ENCODE peak calls at places on chromosomes 3 and 15, in nine cellular contexts. Q is stomach, R is HepG2, D is A549, L is transverse colon, G is suprapubic skin, A is esophagus muscularis mucosa, B is tibial nerve, F is ovary. H is an unnamed sample.

GRCh38 chr3:55481067-55481917 is 5.8 kb downstream of the WNT5A start:
- DNase-seq in A (no peak), D (no peak), G (no peak), R (no peak), F (peak; percentile 70), L (no peak), B (no peak), Q (no peak), H (peak; percentile 85)

GRCh38 chr3:184078851-184079250 is 18.0 kb upstream of the HTR3E start:
- DNase-seq in A (no peak), B (no peak), F (no peak), L (no peak), Q (no peak), G (no peak), R (no peak), D (no peak), H (no peak)

GRCh38 chr15:90948506-90948905 is 6.2 kb upstream of the RCCD1 start:
- DNase-seq in L (no peak), R (no peak), D (no peak), Q (no peak), A (no peak), F (no peak), B (no peak), G (no peak), H (no peak)

GRCh38 chr15:37973856-37974255 is 39.4 kb downstream of the TMCO5A start:
- DNase-seq in F (no peak), G (no peak), B (no peak), L (no peak), Q (no peak), R (no peak), A (no peak), D (no peak), H (no peak)

GRCh38 chr15:71776304-71776703 is 34.0 kb upstream of the NR2E3 start:
- DNase-seq in L (no peak), Q (no peak), R (no peak), G (no peak), A (no peak), D (no peak), B (no peak), F (no peak), H (no peak)

GRCh38 chr3:30646181-30646876 is 39.9 kb downstream of the TGFBR2 start:
- DNase-seq in Q (no peak), D (no peak), B (no peak), F (no peak), L (no peak), R (no peak), A (no peak), G (no peak), H (no peak)

GRCh38 chr15:23759964-23760363 is 72.9 kb upstream of the NDN start:
- DNase-seq in B (no peak), Q (no peak), G (no peak), A (peak; percentile 37), L (no peak), D (peak; percentile 8), R (no peak), F (no peak), H (no peak)

GRCh38 chr3:94098487-94098886 is 35.6 kb downstream of the NSUN3 start:
- DNase-seq in Q (no peak), D (no peak), G (no peak), F (no peak), A (no peak), B (no peak), L (no peak), R (no peak), H (peak; percentile 35)

GRCh38 chr3:182814419-182815160 is 21.3 kb downstream of the ATP11B start:
- DNase-seq in A (no peak), F (no peak), G (no peak), L (no peak), D (no peak), B (no peak), R (no peak), Q (no peak), H (no peak)

GRCh38 chr3:194130807-194131589 is 5.0 kb upstream of the HES1 start:
- DNase-seq in G (no peak), F (no peak), Q (peak; percentile 70), B (no peak), R (peak; percentile 94), A (no peak), D (peak; percentile 74), L (peak; percentile 62), H (peak; percentile 41)

GRCh38 chr3:66661628-66662027 is 160.8 kb upstream of the LRIG1 start:
- DNase-seq in B (no peak), L (no peak), D (no peak), F (no peak), R (no peak), Q (no peak), G (no peak), A (no peak), H (no peak)
- TF ChIP-seq CTCF in B (no peak), L (no peak), D (no peak), F (no peak), R (no peak), Q (no peak), G (no peak), A (no peak), H (no peak)

GRCh38 chr3:142148871-142149860 is at the start of gene TFDP2:
- DNase-seq in F (peak; percentile 93), R (peak; percentile 78), Q (peak; percentile 91), L (peak; percentile 92), A (peak; percentile 95), G (peak; percentile 95), D (peak; percentile 89), B (peak; percentile 86), H (peak; percentile 92)
- TF ChIP-seq POLR2A in F (peak; percentile 64), R (peak; percentile 72), Q (peak; percentile 38), L (peak; percentile 76), A (no peak), G (no peak), D (no peak), B (peak; percentile 86), H (peak; percentile 69)

GRCh38 chr15:65246026-65246714 is 34.9 kb upstream of the CILP start:
- DNase-seq in D (no peak), R (no peak), Q (no peak), B (no peak), G (no peak), A (no peak), F (no peak), L (no peak), H (no peak)

GRCh38 chr15:65248506-65248905 is 37.2 kb upstream of the CILP start:
- DNase-seq in G (no peak), A (no peak), F (no peak), D (no peak), R (no peak), B (no peak), L (no peak), Q (no peak), H (no peak)

GRCh38 chr15:65244638-65245037 is 33.4 kb upstream of the CILP start:
- DNase-seq in D (no peak), B (no peak), L (no peak), F (no peak), R (no peak), A (no peak), G (no peak), Q (no peak), H (no peak)

GRCh38 chr15:65246939-65247338 is 35.7 kb upstream of the CILP start:
- DNase-seq in G (no peak), F (no peak), D (no peak), A (no peak), B (no peak), R (no peak), Q (no peak), L (no peak), H (no peak)

DNA sequence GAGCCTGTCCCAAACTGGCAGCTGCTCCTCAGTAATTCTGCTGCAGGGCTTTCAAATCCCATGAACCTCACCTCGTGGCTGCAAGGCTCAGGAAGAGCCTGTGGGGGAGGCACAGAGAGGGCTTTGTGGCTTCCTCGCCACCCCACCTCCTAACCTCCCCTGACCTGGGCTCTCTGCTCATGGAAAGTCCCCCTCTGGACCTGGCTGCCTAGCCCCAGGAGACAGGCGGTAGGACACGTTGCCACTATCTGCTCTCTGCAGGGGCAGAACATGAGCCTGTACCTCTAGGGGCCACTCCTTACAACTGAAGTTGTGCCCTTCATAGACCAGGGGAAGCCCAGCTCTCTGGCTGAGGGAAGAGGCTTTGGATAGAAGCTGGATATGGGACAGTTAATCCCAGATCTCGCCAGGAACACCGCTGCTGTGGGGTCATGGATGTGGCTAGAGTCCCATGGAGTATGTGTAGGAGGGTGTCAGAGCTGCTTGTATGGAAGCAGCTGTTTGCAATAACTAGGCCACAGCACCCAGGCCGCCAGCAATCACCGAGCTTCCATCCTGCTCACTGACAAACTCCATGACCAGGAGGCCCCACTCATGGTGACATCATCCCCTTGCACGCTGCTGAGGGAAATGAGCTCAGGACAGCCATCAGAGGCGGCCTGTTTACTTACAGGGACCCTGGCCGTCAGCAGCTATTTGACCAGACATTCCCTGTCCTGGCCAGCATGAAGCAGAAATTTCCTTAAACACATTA is 34.0 kb upstream of the CILP start:
- DNase-seq in A (peak; percentile 93), B (no peak), D (no peak), L (peak; percentile 34), F (peak; percentile 47), G (no peak), Q (no peak), R (peak; percentile 75), H (no peak)
- TF ChIP-seq EP300 in A (no peak), B (no peak), D (no peak), L (no peak), F (no peak), G (no peak), Q (no peak), R (no peak), H (no peak)

GRCh38 chr3:14922863-14923262 is 24.5 kb upstream of the NR2C2 start:
- DNase-seq in Q (no peak), L (no peak), F (no peak), G (peak; percentile 63), R (no peak), A (no peak), B (no peak), D (no peak), H (no peak)
- TF ChIP-seq CTCF in Q (no peak), L (no peak), F (no peak), G (no peak), R (no peak), A (no peak), B (no peak), D (no peak), H (no peak)